ENCODE peak calls at places on chromosomes 7 and 10, in seven cellular contexts. W is iris pigment epithelial cell; Y is brain pericyte; I is activated naive CD4-positive, alpha-beta T cell; J is natural killer cell treated with Interleukin-12 subunit alpha and Interleukin-12 subunit beta and Interleukin-15 and Interleukin-18, amount 100 ng/mL, for 72 hours; S is NCI-H345; E is activated gamma-delta T cell treated with Interleukin-2 at 50 U/mL for 16 hours. Q is an unnamed sample.

GRCh38 chr10:35972275-35972674 is 330.2 kb upstream of the FZD8 start:
- DNase-seq in W (no peak), Y (no peak), I (no peak), J (no peak), S (no peak), E (no peak), Q (no peak)

GRCh38 chr10:48605264-48605615 is 367 bp upstream of the ARHGAP22 start:
- DNase-seq in W (no peak), Y (no peak), I (no peak), J (no peak), S (no peak), E (no peak), Q (peak)

GRCh38 chr7:86025807-86026206 is 617.9 kb upstream of the GRM3 start:
- DNase-seq in W (no peak), Y (no peak), I (no peak), J (no peak), S (no peak), E (no peak), Q (no peak)

GRCh38 chr7:159227433-159227832 is 82.8 kb upstream of the VIPR2 start:
- DNase-seq in W (no peak), Y (no peak), I (no peak), J (no peak), S (no peak), E (no peak), Q (no peak)

GRCh38 chr7:68482800-68483199 is 1115.5 kb upstream of the AUTS2 start:
- DNase-seq in W (no peak), Y (no peak), I (no peak), J (no peak), S (no peak), E (no peak), Q (no peak)

GRCh38 chr10:92241158-92241500 is 49.7 kb downstream of the CPEB3 start:
- DNase-seq in W (peak), Y (no peak), I (no peak), J (no peak), S (no peak), E (no peak), Q (peak)

GRCh38 chr10:29636178-29636577 is 1.4 kb upstream of the SVIL start:
- DNase-seq in W (peak), Y (peak), I (no peak), J (no peak), S (peak), E (no peak), Q (peak)

GRCh38 chr7:1908823-1909420 is 238.8 kb downstream of the ELFN1 start:
- DNase-seq in W (no peak), Y (no peak), I (no peak), J (no peak), S (no peak), E (no peak), Q (no peak)

GRCh38 chr7:151007469-151007898 is 16.7 kb downstream of the NOS3 start:
- DNase-seq in W (no peak), Y (no peak), I (no peak), J (no peak), S (no peak), E (no peak), Q (no peak)

GRCh38 chr7:123797673-123798526 is 47.1 kb upstream of the HYAL4 start:
- DNase-seq in W (peak), Y (peak), I (no peak), J (no peak), S (peak), E (no peak), Q (peak)

GRCh38 chr7:34073676-34074075 is 168.3 kb downstream of the BMPER start:
- DNase-seq in W (peak), Y (no peak), I (no peak), J (no peak), S (no peak), E (no peak), Q (no peak)

GRCh38 chr10:27912241-27912640 is 86.6 kb downstream of the ODAD2 start:
- DNase-seq in W (no peak), Y (no peak), I (no peak), J (no peak), S (no peak), E (no peak), Q (no peak)

GRCh38 chr7:66629222-66629658 is 559 bp downstream of the KCTD7 start:
- DNase-seq in W (no peak), Y (no peak), I (no peak), J (no peak), S (peak), E (no peak), Q (no peak)

GRCh38 chr7:45977256-45977655 is 56.2 kb upstream of the IGFBP3 start:
- DNase-seq in W (no peak), Y (no peak), I (no peak), J (no peak), S (no peak), E (no peak), Q (no peak)

GRCh38 chr7:135281363-135281949 is 47.8 kb downstream of the STRA8 start:
- DNase-seq in W (peak), Y (no peak), I (peak), J (peak), S (peak), E (peak), Q (peak)

GRCh38 chr7:33185786-33186185 is 56.4 kb downstream of the BBS9 start:
- DNase-seq in W (peak), Y (no peak), I (no peak), J (no peak), S (peak), E (no peak), Q (peak)

Q was measured in NCI-H69.